ENCODE peak calls at places on chromosome 13, in four cellular contexts. One of them, this sample, is unnamed. For H3K9me3, the result is how much of the 10 kb centered on the place peaks cover.

GRCh38 chr13:22486490-22486889 is 694.3 kb upstream of the SGCG start:
- DNase-seq in A549: no peak
- DNase-seq in HepG2: no peak
- DNase-seq in K562: no peak
- DNase-seq in this sample: no peak

GRCh38 chr13:22915442-22916082 is 265.2 kb upstream of the SGCG start:
- DNase-seq in A549: peak
- DNase-seq in HepG2: no peak
- DNase-seq in K562: peak
- DNase-seq in this sample: peak

GRCh38 chr13:106468207-106468606 is 67.3 kb downstream of the EFNB2 start:
- DNase-seq in A549: no peak
- DNase-seq in HepG2: no peak
- DNase-seq in K562: no peak
- DNase-seq in this sample: no peak

GRCh38 chr13:110407531-110407930 is 100.4 kb downstream of the COL4A2 start:
- DNase-seq in A549: no peak
- DNase-seq in HepG2: no peak
- DNase-seq in K562: no peak
- DNase-seq in this sample: no peak

GRCh38 chr13:50244913-50245574 is 229.8 kb downstream of the KCNRG start:
- DNase-seq in A549: peak
- DNase-seq in HepG2: peak
- DNase-seq in K562: peak
- DNase-seq in this sample: peak

GRCh38 chr13:99829593-99830239 is 141.9 kb downstream of the ZIC5 start:
- DNase-seq in A549: no peak
- DNase-seq in HepG2: peak
- DNase-seq in K562: no peak
- DNase-seq in this sample: no peak

GRCh38 chr13:88745013-88745412 is 1073.8 kb downstream of the SLITRK5 start:
- DNase-seq in A549: no peak
- DNase-seq in HepG2: no peak
- DNase-seq in K562: no peak
- DNase-seq in this sample: no peak

GRCh38 chr13:34277971-34278370 is 460.0 kb downstream of the RFC3 start:
- DNase-seq in A549: no peak
- DNase-seq in HepG2: no peak
- DNase-seq in K562: no peak
- DNase-seq in this sample: no peak

GRCh38 chr13:27353166-27353583 is 71.2 kb upstream of the GTF3A start:
- DNase-seq in A549: no peak
- DNase-seq in HepG2: peak
- DNase-seq in K562: no peak
- DNase-seq in this sample: peak

GRCh38 chr13:32429406-32429909 is 1.5 kb upstream of the N4BP2L1 start:
- DNase-seq in A549: no peak
- DNase-seq in HepG2: no peak
- DNase-seq in K562: no peak
- DNase-seq in this sample: no peak

GRCh38 chr13:114049626-114050101 is 75.8 kb upstream of the C13orf46 start:
- DNase-seq in A549: no peak
- DNase-seq in HepG2: no peak
- DNase-seq in K562: no peak
- DNase-seq in this sample: no peak

GRCh38 chr13:94708031-94708571 is 4.2 kb downstream of the SOX21 start:
- DNase-seq in A549: no peak
- DNase-seq in HepG2: no peak
- DNase-seq in K562: no peak
- DNase-seq in this sample: no peak

GRCh38 chr13:40980466-40980865 is 38.6 kb downstream of the ELF1 start:
- DNase-seq in A549: no peak
- DNase-seq in HepG2: no peak
- DNase-seq in K562: no peak
- DNase-seq in this sample: no peak
- H3K9me3 ChIP-seq in A549: under half
- H3K9me3 ChIP-seq in HepG2: under half
- H3K9me3 ChIP-seq in K562: under half
- H3K9me3 ChIP-seq in this sample: under half

DNA sequence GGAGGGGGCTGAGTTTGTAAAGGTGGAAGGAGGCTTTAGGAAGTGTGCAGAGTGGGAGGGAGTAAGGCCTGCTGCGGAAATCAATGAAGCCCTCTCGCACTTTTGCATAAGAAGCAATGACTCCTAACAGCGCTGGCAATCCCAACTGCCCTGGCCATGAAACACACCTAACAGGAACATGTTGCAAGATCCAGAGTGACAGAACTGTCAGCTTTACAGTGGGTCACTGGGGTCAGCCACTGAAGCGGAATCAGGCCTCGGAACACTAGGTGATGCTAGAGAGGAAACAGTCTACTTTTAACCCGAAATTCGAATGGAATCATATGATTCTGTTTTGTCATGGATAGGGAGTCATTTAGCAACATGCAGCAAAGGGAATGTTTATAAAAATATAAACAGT is 54.4 kb downstream of the FGF14 start:
- DNase-seq in A549: no peak
- DNase-seq in HepG2: no peak
- DNase-seq in K562: no peak
- DNase-seq in this sample: no peak
- TF ChIP-seq MAZ in A549: no peak
- TF ChIP-seq MAZ in HepG2: no peak
- TF ChIP-seq MAZ in K562: no peak
- TF ChIP-seq MAZ in this sample: no peak

DNA sequence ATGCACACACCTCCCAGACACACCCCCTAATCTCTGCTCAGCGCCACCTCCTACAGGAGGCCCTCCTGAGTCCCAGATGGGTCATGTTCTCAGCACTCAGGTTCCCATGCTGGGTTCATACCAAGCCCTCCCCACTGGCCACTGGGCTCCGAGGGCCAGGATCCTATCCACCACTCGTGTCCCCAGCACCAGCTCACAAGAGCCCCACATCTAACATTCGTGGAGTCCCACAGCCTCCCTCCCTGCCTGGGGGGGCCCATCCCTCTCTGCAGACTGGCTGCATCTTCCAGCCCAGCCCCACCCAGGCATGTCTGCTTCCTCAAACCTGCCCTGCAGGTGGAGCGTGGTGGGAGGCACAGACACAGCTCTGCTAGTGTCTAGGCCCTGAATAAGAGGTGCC is 227.4 kb downstream of the TUBA3C start:
- DNase-seq in A549: no peak
- DNase-seq in HepG2: no peak
- DNase-seq in K562: no peak
- DNase-seq in this sample: no peak
- H3K9me3 ChIP-seq in A549: under half
- H3K9me3 ChIP-seq in HepG2: half or more
- H3K9me3 ChIP-seq in K562: under half
- H3K9me3 ChIP-seq in this sample: half or more

GRCh38 chr13:74596691-74597090 is 462.5 kb upstream of the KLF12 start:
- DNase-seq in A549: no peak
- DNase-seq in HepG2: no peak
- DNase-seq in K562: no peak
- DNase-seq in this sample: no peak
- TF ChIP-seq MAZ in A549: no peak
- TF ChIP-seq MAZ in HepG2: no peak
- TF ChIP-seq MAZ in K562: no peak
- TF ChIP-seq MAZ in this sample: no peak